ENCODE peak calls at places on chromosomes 11 and 22, in seven cellular contexts. One of them, this sample, is unnamed.
A peak's percentile ranks its signal among the peaks of the same experiment; 100 is the strongest.

GRCh38 chr11:83656931-83657330 is 370.8 kb upstream of the CCDC90B start:
- DNase-seq in Caco-2: peak; percentile 19
- DNase-seq in right atrium auricular region: no peak
- DNase-seq in heart left ventricle: no peak
- DNase-seq in fibroblast of lung: no peak
- DNase-seq in ovary: no peak
- DNase-seq in Peyer's patch: no peak
- DNase-seq in this sample: no peak

GRCh38 chr11:132220464-132220863 is 850.0 kb downstream of the NTM start:
- DNase-seq in Caco-2: no peak
- DNase-seq in right atrium auricular region: no peak
- DNase-seq in heart left ventricle: no peak
- DNase-seq in fibroblast of lung: peak; percentile 2
- DNase-seq in ovary: no peak
- DNase-seq in Peyer's patch: no peak
- DNase-seq in this sample: no peak

GRCh38 chr11:109521571-109522086 is 99.6 kb downstream of the C11orf87 start:
- DNase-seq in Caco-2: peak; percentile 12
- DNase-seq in right atrium auricular region: no peak
- DNase-seq in heart left ventricle: no peak
- DNase-seq in fibroblast of lung: no peak
- DNase-seq in ovary: no peak
- DNase-seq in Peyer's patch: no peak
- DNase-seq in this sample: no peak

GRCh38 chr11:30535818-30536217 is 50.3 kb downstream of the MPPED2 start:
- DNase-seq in Caco-2: no peak
- DNase-seq in right atrium auricular region: no peak
- DNase-seq in heart left ventricle: no peak
- DNase-seq in fibroblast of lung: no peak
- DNase-seq in ovary: no peak
- DNase-seq in Peyer's patch: no peak
- DNase-seq in this sample: no peak

GRCh38 chr11:45930031-45930794 is 7.8 kb downstream of the LARGE2 start:
- DNase-seq in Caco-2: no peak
- DNase-seq in right atrium auricular region: no peak
- DNase-seq in heart left ventricle: peak; percentile 64
- DNase-seq in fibroblast of lung: no peak
- DNase-seq in ovary: peak; percentile 27
- DNase-seq in Peyer's patch: peak; percentile 93
- DNase-seq in this sample: peak; percentile 72

GRCh38 chr22:41237036-41237706 is 3.6 kb downstream of the CHADL start:
- DNase-seq in Caco-2: no peak
- DNase-seq in right atrium auricular region: no peak
- DNase-seq in heart left ventricle: no peak
- DNase-seq in fibroblast of lung: no peak
- DNase-seq in ovary: no peak
- DNase-seq in Peyer's patch: no peak
- DNase-seq in this sample: no peak

GRCh38 chr11:130737866-130738431 is 178.3 kb downstream of the SNX19 start:
- DNase-seq in Caco-2: no peak
- DNase-seq in right atrium auricular region: no peak
- DNase-seq in heart left ventricle: peak; percentile 89
- DNase-seq in fibroblast of lung: peak; percentile 77
- DNase-seq in ovary: peak; percentile 29
- DNase-seq in Peyer's patch: peak; percentile 81
- DNase-seq in this sample: peak; percentile 95

GRCh38 chr22:27144345-27144744 is 487.0 kb downstream of the MIAT start:
- DNase-seq in Caco-2: no peak
- DNase-seq in right atrium auricular region: no peak
- DNase-seq in heart left ventricle: no peak
- DNase-seq in fibroblast of lung: no peak
- DNase-seq in ovary: no peak
- DNase-seq in Peyer's patch: no peak
- DNase-seq in this sample: no peak

GRCh38 chr11:114073506-114074381 is 14.2 kb downstream of the ZBTB16 start:
- DNase-seq in Caco-2: no peak
- DNase-seq in right atrium auricular region: no peak
- DNase-seq in heart left ventricle: no peak
- DNase-seq in fibroblast of lung: no peak
- DNase-seq in ovary: no peak
- DNase-seq in Peyer's patch: no peak
- DNase-seq in this sample: peak; percentile 48

GRCh38 chr11:114075891-114076441 is 16.5 kb downstream of the ZBTB16 start:
- DNase-seq in Caco-2: peak; percentile 66
- DNase-seq in right atrium auricular region: no peak
- DNase-seq in heart left ventricle: peak; percentile 56
- DNase-seq in fibroblast of lung: peak; percentile 83
- DNase-seq in ovary: no peak
- DNase-seq in Peyer's patch: peak; percentile 64
- DNase-seq in this sample: peak; percentile 42

GRCh38 chr11:114072978-114073377 is 13.5 kb downstream of the ZBTB16 start:
- DNase-seq in Caco-2: no peak
- DNase-seq in right atrium auricular region: no peak
- DNase-seq in heart left ventricle: no peak
- DNase-seq in fibroblast of lung: no peak
- DNase-seq in ovary: no peak
- DNase-seq in Peyer's patch: no peak
- DNase-seq in this sample: no peak

GRCh38 chr11:114075343-114075610 is 15.8 kb downstream of the ZBTB16 start:
- DNase-seq in Caco-2: no peak
- DNase-seq in right atrium auricular region: no peak
- DNase-seq in heart left ventricle: no peak
- DNase-seq in fibroblast of lung: no peak
- DNase-seq in ovary: no peak
- DNase-seq in Peyer's patch: no peak
- DNase-seq in this sample: no peak

GRCh38 chr11:114074546-114075342 is 15.2 kb downstream of the ZBTB16 start:
- DNase-seq in Caco-2: no peak
- DNase-seq in right atrium auricular region: no peak
- DNase-seq in heart left ventricle: peak; percentile 46
- DNase-seq in fibroblast of lung: no peak
- DNase-seq in ovary: no peak
- DNase-seq in Peyer's patch: no peak
- DNase-seq in this sample: no peak
- H3K4me1 ChIP-seq in Caco-2: peaks cover 38% of the 10 kb centered on the region
- H3K4me1 ChIP-seq in right atrium auricular region: peaks cover 97% of the 10 kb centered on the region
- H3K4me1 ChIP-seq in heart left ventricle: peaks cover 91% of the 10 kb centered on the region
- H3K4me1 ChIP-seq in fibroblast of lung: no peaks in the 10 kb centered on the region
- H3K4me1 ChIP-seq in ovary: peaks cover 39% of the 10 kb centered on the region
- H3K4me1 ChIP-seq in Peyer's patch: no peaks in the 10 kb centered on the region
- H3K4me1 ChIP-seq in this sample: peaks cover 8% of the 10 kb centered on the region

GRCh38 chr22:50398698-50399648 is 55.8 kb downstream of the PPP6R2 start:
- DNase-seq in Caco-2: no peak
- DNase-seq in right atrium auricular region: no peak
- DNase-seq in heart left ventricle: no peak
- DNase-seq in fibroblast of lung: no peak
- DNase-seq in ovary: no peak
- DNase-seq in Peyer's patch: no peak
- DNase-seq in this sample: no peak
- H3K4me1 ChIP-seq in Caco-2: peaks cover 24% of the 10 kb centered on the region
- H3K4me1 ChIP-seq in right atrium auricular region: peaks cover 20% of the 10 kb centered on the region
- H3K4me1 ChIP-seq in heart left ventricle: peaks cover 7% of the 10 kb centered on the region
- H3K4me1 ChIP-seq in fibroblast of lung: peaks cover 4% of the 10 kb centered on the region
- H3K4me1 ChIP-seq in ovary: peaks cover 6% of the 10 kb centered on the region
- H3K4me1 ChIP-seq in Peyer's patch: peaks cover 3% of the 10 kb centered on the region
- H3K4me1 ChIP-seq in this sample: peaks cover 2% of the 10 kb centered on the region

DNA sequence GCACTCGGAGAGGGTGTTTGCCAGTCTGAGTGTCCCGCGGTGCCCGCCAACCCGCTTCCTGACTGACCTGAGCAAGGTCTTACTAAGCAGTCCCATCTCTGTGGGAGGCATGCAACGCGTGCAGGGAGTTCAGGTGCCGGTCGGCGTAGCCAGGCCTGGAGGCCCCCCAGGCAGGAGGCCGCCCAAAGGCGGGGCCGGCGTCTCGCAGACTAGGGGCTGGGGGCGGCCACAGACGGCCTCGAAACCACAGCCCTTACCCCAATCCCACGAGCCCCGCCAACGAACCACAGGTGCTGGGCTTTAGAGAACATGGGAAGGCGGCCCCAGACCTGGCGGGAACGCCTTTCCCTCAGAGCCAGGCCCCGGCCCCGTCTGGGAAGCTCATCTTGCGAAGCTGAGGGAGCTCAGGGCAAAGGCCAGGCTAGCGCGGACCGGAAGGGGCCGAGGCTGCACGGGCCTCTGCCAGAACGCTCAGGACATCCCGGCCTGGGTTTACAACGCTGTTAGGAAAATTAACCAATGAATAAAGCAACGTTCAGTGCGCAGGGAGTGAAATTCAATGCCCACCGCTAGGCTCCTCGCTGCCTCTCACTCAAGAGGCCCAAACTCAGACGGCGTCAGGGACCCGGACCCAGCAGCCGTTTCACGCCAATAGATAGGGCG is 2.1 kb upstream of the MTFP1 start:
- DNase-seq in Caco-2: no peak
- DNase-seq in right atrium auricular region: no peak
- DNase-seq in heart left ventricle: peak; percentile 86
- DNase-seq in fibroblast of lung: no peak
- DNase-seq in ovary: no peak
- DNase-seq in Peyer's patch: peak; percentile 70
- DNase-seq in this sample: peak; percentile 88
- H3K4me1 ChIP-seq in Caco-2: peaks cover 47% of the 10 kb centered on the region
- H3K4me1 ChIP-seq in right atrium auricular region: peaks cover 48% of the 10 kb centered on the region
- H3K4me1 ChIP-seq in heart left ventricle: peaks cover 36% of the 10 kb centered on the region
- H3K4me1 ChIP-seq in fibroblast of lung: peaks cover 36% of the 10 kb centered on the region
- H3K4me1 ChIP-seq in ovary: peaks cover 6% of the 10 kb centered on the region
- H3K4me1 ChIP-seq in Peyer's patch: peaks cover 5% of the 10 kb centered on the region
- H3K4me1 ChIP-seq in this sample: peaks cover 7% of the 10 kb centered on the region

GRCh38 chr11:125513705-125514265 is 17.7 kb upstream of the FEZ1 start:
- DNase-seq in Caco-2: no peak
- DNase-seq in right atrium auricular region: no peak
- DNase-seq in heart left ventricle: no peak
- DNase-seq in fibroblast of lung: no peak
- DNase-seq in ovary: no peak
- DNase-seq in Peyer's patch: no peak
- DNase-seq in this sample: no peak
- H3K4me1 ChIP-seq in Caco-2: peaks cover 21% of the 10 kb centered on the region
- H3K4me1 ChIP-seq in right atrium auricular region: no peaks in the 10 kb centered on the region
- H3K4me1 ChIP-seq in heart left ventricle: no peaks in the 10 kb centered on the region
- H3K4me1 ChIP-seq in fibroblast of lung: no peaks in the 10 kb centered on the region
- H3K4me1 ChIP-seq in ovary: no peaks in the 10 kb centered on the region
- H3K4me1 ChIP-seq in Peyer's patch: no peaks in the 10 kb centered on the region
- H3K4me1 ChIP-seq in this sample: no peaks in the 10 kb centered on the region

GRCh38 chr11:102117472-102118113 is 7.3 kb downstream of the YAP1 start:
- DNase-seq in Caco-2: no peak
- DNase-seq in right atrium auricular region: no peak
- DNase-seq in heart left ventricle: no peak
- DNase-seq in fibroblast of lung: no peak
- DNase-seq in ovary: no peak
- DNase-seq in Peyer's patch: no peak
- DNase-seq in this sample: no peak

GRCh38 chr11:102118937-102119336 is 8.7 kb downstream of the YAP1 start:
- DNase-seq in Caco-2: no peak
- DNase-seq in right atrium auricular region: no peak
- DNase-seq in heart left ventricle: no peak
- DNase-seq in fibroblast of lung: no peak
- DNase-seq in ovary: no peak
- DNase-seq in Peyer's patch: no peak
- DNase-seq in this sample: no peak

GRCh38 chr11:102121329-102121728 is 11.1 kb downstream of the YAP1 start:
- DNase-seq in Caco-2: peak; percentile 29
- DNase-seq in right atrium auricular region: no peak
- DNase-seq in heart left ventricle: no peak
- DNase-seq in fibroblast of lung: no peak
- DNase-seq in ovary: no peak
- DNase-seq in Peyer's patch: no peak
- DNase-seq in this sample: no peak

GRCh38 chr11:102120437-102120935 is 10.2 kb downstream of the YAP1 start:
- DNase-seq in Caco-2: peak; percentile 62
- DNase-seq in right atrium auricular region: no peak
- DNase-seq in heart left ventricle: no peak
- DNase-seq in fibroblast of lung: no peak
- DNase-seq in ovary: no peak
- DNase-seq in Peyer's patch: no peak
- DNase-seq in this sample: no peak

GRCh38 chr11:102120006-102120405 is 9.8 kb downstream of the YAP1 start:
- DNase-seq in Caco-2: peak; percentile 81
- DNase-seq in right atrium auricular region: no peak
- DNase-seq in heart left ventricle: no peak
- DNase-seq in fibroblast of lung: peak; percentile 66
- DNase-seq in ovary: no peak
- DNase-seq in Peyer's patch: no peak
- DNase-seq in this sample: no peak
- H3K4me1 ChIP-seq in Caco-2: peaks cover 64% of the 10 kb centered on the region
- H3K4me1 ChIP-seq in right atrium auricular region: peaks cover 46% of the 10 kb centered on the region
- H3K4me1 ChIP-seq in heart left ventricle: peaks cover 44% of the 10 kb centered on the region
- H3K4me1 ChIP-seq in fibroblast of lung: peaks cover 15% of the 10 kb centered on the region
- H3K4me1 ChIP-seq in ovary: peaks cover 15% of the 10 kb centered on the region
- H3K4me1 ChIP-seq in Peyer's patch: no peaks in the 10 kb centered on the region
- H3K4me1 ChIP-seq in this sample: peaks cover 8% of the 10 kb centered on the region

GRCh38 chr22:42921301-42921700 is 64.2 kb upstream of the ARFGAP3 start:
- DNase-seq in Caco-2: no peak
- DNase-seq in right atrium auricular region: no peak
- DNase-seq in heart left ventricle: no peak
- DNase-seq in fibroblast of lung: no peak
- DNase-seq in ovary: no peak
- DNase-seq in Peyer's patch: no peak
- DNase-seq in this sample: no peak

GRCh38 chr22:42919199-42919598 is 62.1 kb upstream of the ARFGAP3 start:
- DNase-seq in Caco-2: no peak
- DNase-seq in right atrium auricular region: no peak
- DNase-seq in heart left ventricle: no peak
- DNase-seq in fibroblast of lung: no peak
- DNase-seq in ovary: no peak
- DNase-seq in Peyer's patch: no peak
- DNase-seq in this sample: no peak

GRCh38 chr22:42922374-42923177 is 65.5 kb upstream of the ARFGAP3 start:
- DNase-seq in Caco-2: no peak
- DNase-seq in right atrium auricular region: no peak
- DNase-seq in heart left ventricle: no peak
- DNase-seq in fibroblast of lung: no peak
- DNase-seq in ovary: no peak
- DNase-seq in Peyer's patch: no peak
- DNase-seq in this sample: peak; percentile 53

GRCh38 chr22:42918500-42918899 is 61.4 kb upstream of the ARFGAP3 start:
- DNase-seq in Caco-2: no peak
- DNase-seq in right atrium auricular region: no peak
- DNase-seq in heart left ventricle: no peak
- DNase-seq in fibroblast of lung: no peak
- DNase-seq in ovary: no peak
- DNase-seq in Peyer's patch: no peak
- DNase-seq in this sample: no peak

GRCh38 chr22:42920101-42920820 is 63.2 kb upstream of the ARFGAP3 start:
- DNase-seq in Caco-2: no peak
- DNase-seq in right atrium auricular region: no peak
- DNase-seq in heart left ventricle: no peak
- DNase-seq in fibroblast of lung: no peak
- DNase-seq in ovary: no peak
- DNase-seq in Peyer's patch: no peak
- DNase-seq in this sample: no peak
- H3K4me1 ChIP-seq in Caco-2: peaks cover 13% of the 10 kb centered on the region
- H3K4me1 ChIP-seq in right atrium auricular region: peaks cover 91% of the 10 kb centered on the region
- H3K4me1 ChIP-seq in heart left ventricle: peaks cover 57% of the 10 kb centered on the region
- H3K4me1 ChIP-seq in fibroblast of lung: peaks cover 12% of the 10 kb centered on the region
- H3K4me1 ChIP-seq in ovary: peaks cover 6% of the 10 kb centered on the region
- H3K4me1 ChIP-seq in Peyer's patch: no peaks in the 10 kb centered on the region
- H3K4me1 ChIP-seq in this sample: peaks cover 6% of the 10 kb centered on the region

GRCh38 chr11:1756791-1757771 is 6.6 kb downstream of the CTSD start:
- DNase-seq in Caco-2: no peak
- DNase-seq in right atrium auricular region: no peak
- DNase-seq in heart left ventricle: peak; percentile 21
- DNase-seq in fibroblast of lung: no peak
- DNase-seq in ovary: no peak
- DNase-seq in Peyer's patch: no peak
- DNase-seq in this sample: no peak
- H3K4me1 ChIP-seq in Caco-2: no peaks in the 10 kb centered on the region
- H3K4me1 ChIP-seq in right atrium auricular region: peaks cover 89% of the 10 kb centered on the region
- H3K4me1 ChIP-seq in heart left ventricle: peaks cover 68% of the 10 kb centered on the region
- H3K4me1 ChIP-seq in fibroblast of lung: peaks cover 16% of the 10 kb centered on the region
- H3K4me1 ChIP-seq in ovary: peaks cover 9% of the 10 kb centered on the region
- H3K4me1 ChIP-seq in Peyer's patch: peaks cover 4% of the 10 kb centered on the region
- H3K4me1 ChIP-seq in this sample: peaks cover 2% of the 10 kb centered on the region